ENCODE peak calls at places on chromosomes 12 and 14, in seven cellular contexts. R, I, Q, O, U, C and J are unnamed samples.

GRCh38 chr14:66944872-66945271 is 244.4 kb upstream of the GARIN2 start:
- DNase-seq in R (no peak), I (peak), Q (no peak), O (no peak), U (peak), C (peak), J (peak)

GRCh38 chr12:47820631-47821345 is 1.1 kb upstream of the HDAC7 start:
- DNase-seq in R (peak), I (no peak), Q (no peak), O (no peak), U (peak), C (no peak), J (peak)

GRCh38 chr12:121916719-121917118 is 1.7 kb upstream of the CFAP251 start:
- DNase-seq in R (peak), I (peak), Q (no peak), O (no peak), U (no peak), C (peak), J (peak)

GRCh38 chr12:46443594-46444263 is 71.2 kb upstream of the SLC38A2 start:
- DNase-seq in R (no peak), I (no peak), Q (no peak), O (no peak), U (no peak), C (no peak), J (no peak)

GRCh38 chr12:68446896-68447806 is 115.0 kb upstream of the MDM1 start:
- DNase-seq in R (peak), I (no peak), Q (no peak), O (no peak), U (peak), C (no peak), J (peak)

GRCh38 chr12:7162691-7163114 is 26.8 kb upstream of the PEX5 start:
- DNase-seq in R (peak), I (no peak), Q (no peak), O (no peak), U (no peak), C (no peak), J (peak)

GRCh38 chr14:92407395-92407794 is 84.4 kb downstream of the SLC24A4 start:
- DNase-seq in R (no peak), I (no peak), Q (no peak), O (no peak), U (no peak), C (no peak), J (no peak)

GRCh38 chr12:106866426-106867080 is 89.2 kb upstream of the TMEM263 start:
- DNase-seq in R (no peak), I (no peak), Q (no peak), O (no peak), U (no peak), C (no peak), J (no peak)

GRCh38 chr12:105198961-105199360 is 37.0 kb downstream of the APPL2 start:
- DNase-seq in R (no peak), I (no peak), Q (no peak), O (no peak), U (no peak), C (no peak), J (no peak)

GRCh38 chr12:47838286-47838931 is 18.7 kb upstream of the HDAC7 start:
- DNase-seq in R (peak), I (peak), Q (peak), O (no peak), U (no peak), C (peak), J (peak)

GRCh38 chr12:20127401-20127800 is 240.9 kb upstream of the PDE3A start:
- DNase-seq in R (no peak), I (no peak), Q (no peak), O (no peak), U (no peak), C (no peak), J (no peak)

GRCh38 chr12:95755236-95755865 is 35.2 kb downstream of the NTN4 start:
- DNase-seq in R (no peak), I (no peak), Q (no peak), O (no peak), U (no peak), C (no peak), J (no peak)

GRCh38 chr14:56118611-56119181 is 485 bp downstream of the PELI2 start:
- DNase-seq in R (no peak), I (peak), Q (peak), O (no peak), U (no peak), C (peak), J (peak)

GRCh38 chr14:56119221-56119967 is 1.2 kb downstream of the PELI2 start:
- DNase-seq in R (no peak), I (peak), Q (peak), O (no peak), U (no peak), C (peak), J (peak)

GRCh38 chr14:56116128-56116900 is 1.9 kb upstream of the PELI2 start:
- DNase-seq in R (no peak), I (no peak), Q (no peak), O (no peak), U (no peak), C (no peak), J (no peak)

GRCh38 chr14:56120091-56120632 is 2.0 kb downstream of the PELI2 start:
- DNase-seq in R (no peak), I (peak), Q (no peak), O (no peak), U (no peak), C (no peak), J (no peak)

DNA sequence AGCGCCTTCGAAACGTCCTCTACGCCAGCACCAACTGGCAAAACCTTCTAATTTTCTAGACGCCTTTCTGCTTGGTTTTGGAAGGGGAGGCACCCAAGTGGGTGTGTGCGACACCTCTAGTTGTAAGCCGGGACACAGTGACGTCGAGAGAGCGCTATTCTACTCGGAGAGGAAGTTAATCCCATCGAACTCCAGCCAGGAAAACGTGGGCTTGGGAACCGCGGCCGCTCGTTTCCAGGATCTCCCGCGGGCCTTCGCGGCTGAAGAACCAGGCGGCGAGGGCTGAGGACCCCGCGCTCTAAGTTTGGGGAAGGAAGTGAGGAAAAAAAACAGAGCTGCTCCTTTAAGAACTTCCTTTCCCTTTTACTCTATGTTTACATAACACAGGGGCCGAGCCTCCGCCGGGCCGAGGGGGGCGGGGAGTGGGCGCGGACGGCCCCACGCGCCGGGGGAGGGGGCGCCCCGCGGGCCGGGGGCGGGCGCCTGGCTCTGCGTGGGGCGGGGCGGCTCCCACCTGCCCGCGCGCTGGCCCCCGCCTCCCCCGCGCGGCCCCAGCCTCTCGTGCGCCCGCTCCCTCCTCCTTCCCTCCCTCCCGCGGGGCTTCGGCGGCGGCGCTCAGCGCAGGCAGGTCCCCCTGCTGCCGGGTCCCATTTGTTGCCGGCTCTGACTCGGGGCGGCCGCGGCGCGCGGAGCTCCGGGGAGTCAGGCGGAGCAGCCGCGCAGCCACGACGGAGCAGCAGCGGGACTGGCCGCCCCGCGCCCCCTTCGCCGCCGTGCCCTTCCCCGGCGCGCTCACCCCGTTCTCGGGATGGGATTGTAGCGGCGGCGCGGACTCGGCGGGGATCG is at the start of gene PELI2:
- DNase-seq in R (peak), I (peak), Q (peak), O (no peak), U (peak), C (peak), J (peak)
- TF ChIP-seq CTCF in R (peak), I (no peak), Q (no peak), O (no peak), U (no peak), C (no peak), J (no peak)

GRCh38 chr12:127025545-127025944 is 1241.4 kb upstream of the TMEM132C start:
- DNase-seq in R (no peak), I (no peak), Q (no peak), O (no peak), U (peak), C (no peak), J (no peak)
- TF ChIP-seq CTCF in R (no peak), I (no peak), Q (no peak), O (no peak), U (peak), C (peak), J (no peak)

GRCh38 chr12:4034926-4035325 is 161.7 kb upstream of the PARP11 start:
- DNase-seq in R (no peak), I (no peak), Q (no peak), O (no peak), U (peak), C (no peak), J (no peak)

GRCh38 chr12:4036872-4037271 is 163.7 kb upstream of the PARP11 start:
- DNase-seq in R (no peak), I (no peak), Q (no peak), O (no peak), U (no peak), C (no peak), J (no peak)

GRCh38 chr12:4041191-4041885 is 168.1 kb upstream of the PARP11 start:
- DNase-seq in R (no peak), I (no peak), Q (no peak), O (no peak), U (no peak), C (no peak), J (no peak)

GRCh38 chr12:4039927-4040326 is 166.7 kb upstream of the PARP11 start:
- DNase-seq in R (no peak), I (no peak), Q (no peak), O (no peak), U (no peak), C (no peak), J (no peak)

DNA sequence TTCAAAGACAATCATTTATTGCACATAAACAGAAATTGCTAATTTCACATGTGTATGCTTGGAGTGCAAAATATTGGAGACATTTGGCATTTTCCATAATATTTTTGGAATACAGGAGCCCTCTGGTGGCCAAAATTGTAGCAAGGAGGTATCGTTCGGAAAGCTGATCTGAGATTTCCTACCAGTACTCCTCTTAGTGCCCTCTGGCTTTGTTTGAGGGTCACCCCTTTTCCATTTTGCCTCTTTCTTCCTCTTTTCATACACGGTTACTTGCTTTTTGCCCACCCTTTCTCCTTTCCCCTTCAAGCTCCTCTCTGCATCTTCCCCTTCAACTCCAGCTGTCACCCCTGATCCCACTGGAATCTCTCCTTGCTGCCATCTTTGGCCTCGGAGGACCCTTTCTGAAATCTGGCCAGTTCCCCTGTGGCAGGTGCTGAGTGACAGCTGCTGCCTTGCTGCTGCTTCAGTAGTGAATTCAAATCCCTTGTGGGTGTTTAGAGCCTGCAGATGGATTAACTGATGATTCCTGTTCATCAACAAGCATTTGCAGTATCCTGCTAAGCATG is 164.6 kb upstream of the PARP11 start:
- DNase-seq in R (no peak), I (no peak), Q (no peak), O (no peak), U (no peak), C (no peak), J (no peak)
- TF ChIP-seq CTCF in R (peak), I (peak), Q (peak), O (peak), U (peak), C (peak), J (peak)

DNA sequence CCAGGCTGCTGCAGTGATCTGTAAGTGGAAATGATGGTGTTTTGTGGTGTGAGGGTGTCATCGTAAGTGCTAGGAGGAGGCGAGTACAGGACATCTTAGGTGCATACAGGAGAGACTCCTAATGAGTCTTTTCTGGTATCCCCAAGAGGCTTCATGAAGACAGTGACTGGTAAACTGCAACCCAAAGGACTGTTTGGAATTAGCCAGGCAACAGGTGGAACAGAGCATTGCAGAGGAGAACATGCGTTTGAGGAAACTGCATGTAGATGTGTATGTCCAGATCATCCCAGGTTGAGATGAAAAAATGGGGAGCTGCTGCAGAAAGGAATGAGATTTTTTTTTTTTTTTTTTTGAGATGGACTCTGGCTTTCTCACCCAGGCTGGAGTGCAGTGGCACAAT is 5.4 kb downstream of the ACAD10 start:
- DNase-seq in R (no peak), I (no peak), Q (no peak), O (no peak), U (no peak), C (no peak), J (no peak)
- TF ChIP-seq CTCF in R (no peak), I (no peak), Q (no peak), O (no peak), U (no peak), C (no peak), J (no peak)

GRCh38 chr12:54935235-54935951 is 49.2 kb downstream of the TESPA1 start:
- DNase-seq in R (no peak), I (no peak), Q (peak), O (peak), U (peak), C (peak), J (no peak)
- TF ChIP-seq CTCF in R (no peak), I (no peak), Q (no peak), O (no peak), U (no peak), C (peak), J (no peak)

DNA sequence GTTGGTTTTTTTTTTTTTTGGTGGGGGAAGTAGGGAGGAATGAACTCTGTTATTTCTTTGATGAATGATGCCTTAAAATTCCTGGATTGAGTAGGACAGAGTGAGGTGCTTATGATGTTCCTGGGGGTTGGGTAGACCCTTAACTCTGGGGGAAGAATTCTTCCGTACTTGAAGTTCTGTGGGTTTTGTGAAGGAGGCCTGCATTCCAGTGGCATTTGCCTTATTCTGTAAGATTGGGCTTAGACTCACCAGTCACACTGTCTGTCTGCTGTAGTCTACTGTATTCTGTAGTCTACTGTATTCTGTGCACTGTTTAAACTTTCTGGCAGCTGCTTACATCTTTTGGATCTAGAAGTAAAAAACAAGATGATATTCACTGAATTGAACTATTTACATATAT is 42.5 kb upstream of the TPH2 start:
- DNase-seq in R (no peak), I (no peak), Q (no peak), O (no peak), U (no peak), C (no peak), J (no peak)
- TF ChIP-seq CTCF in R (no peak), I (no peak), Q (no peak), O (no peak), U (no peak), C (no peak), J (no peak)

GRCh38 chr12:65882504-65882903 is 58.2 kb downstream of the HMGA2 start:
- DNase-seq in R (no peak), I (no peak), Q (no peak), O (no peak), U (no peak), C (no peak), J (no peak)

GRCh38 chr12:65878540-65878939 is 54.3 kb downstream of the HMGA2 start:
- DNase-seq in R (no peak), I (no peak), Q (no peak), O (no peak), U (no peak), C (no peak), J (no peak)

GRCh38 chr12:65881965-65882413 is 57.7 kb downstream of the HMGA2 start:
- DNase-seq in R (peak), I (peak), Q (peak), O (no peak), U (peak), C (no peak), J (no peak)

GRCh38 chr12:65879878-65880277 is 55.6 kb downstream of the HMGA2 start:
- DNase-seq in R (no peak), I (no peak), Q (no peak), O (no peak), U (peak), C (no peak), J (no peak)

GRCh38 chr12:65881348-65881961 is 57.2 kb downstream of the HMGA2 start:
- DNase-seq in R (no peak), I (peak), Q (no peak), O (no peak), U (peak), C (no peak), J (no peak)
- TF ChIP-seq CTCF in R (no peak), I (no peak), Q (no peak), O (no peak), U (peak), C (no peak), J (no peak)

GRCh38 chr12:69779928-69780327 is 41.3 kb downstream of the RAB3IP start:
- DNase-seq in R (peak), I (no peak), Q (no peak), O (no peak), U (peak), C (no peak), J (peak)
- TF ChIP-seq CTCF in R (peak), I (no peak), Q (no peak), O (peak), U (peak), C (peak), J (peak)

DNA sequence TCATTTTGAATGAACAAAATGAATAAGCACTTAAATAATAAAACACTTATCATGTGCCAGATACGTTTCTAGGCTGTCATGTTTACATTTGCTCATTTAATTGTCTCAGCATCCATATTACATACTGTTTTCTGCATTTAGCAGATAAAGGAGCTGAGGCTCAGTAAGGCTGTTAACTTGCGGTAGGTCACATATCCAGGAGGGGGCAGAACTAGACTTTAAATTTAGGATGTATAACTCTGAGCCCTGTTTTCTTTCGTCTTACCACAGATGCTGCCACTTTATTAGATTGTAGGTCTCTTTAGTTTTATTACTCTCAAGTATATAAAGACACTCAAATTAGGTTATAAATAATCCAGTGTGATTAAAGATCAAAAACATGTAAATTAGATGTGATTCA is 17.7 kb downstream of the IRAK4 start:
- DNase-seq in R (no peak), I (peak), Q (peak), O (no peak), U (no peak), C (peak), J (no peak)
- TF ChIP-seq CTCF in R (peak), I (peak), Q (peak), O (peak), U (peak), C (peak), J (peak)